ENCODE peak calls at places on chromosomes 5 and 9, in seven cellular contexts. M is AG10803, Q is ovary, C is T-helper 2 cell, Y is left colon, O is fibroblast of pulmonary artery, F is AG09309. L is an unnamed sample.

GRCh38 chr9:111661802-111662491 is 542 bp downstream of the GNG10 start:
- DNase-seq in M (peak), C (peak), O (peak), F (no peak), Q (peak), Y (peak), L (peak)

GRCh38 chr9:130176760-130177159 is 4.6 kb downstream of the NCS1 start:
- DNase-seq in Q (no peak), M (no peak), F (no peak), O (no peak), Y (no peak), C (no peak), L (no peak)

GRCh38 chr9:121950441-121950840 is 142.7 kb downstream of the TTLL11 start:
- DNase-seq in F (no peak), Q (no peak), M (no peak), Y (no peak), O (no peak), C (no peak), L (no peak)

GRCh38 chr9:97468658-97469448 is 32.6 kb upstream of the TMOD1 start:
- DNase-seq in O (peak), M (peak), F (no peak), Q (peak), C (no peak), Y (peak), L (peak)

GRCh38 chr9:83041771-83042170 is 21.2 kb downstream of the RASEF start:
- DNase-seq in M (no peak), O (no peak), C (no peak), F (no peak), Q (no peak), Y (no peak), L (no peak)

GRCh38 chr5:132770476-132771159 is 6.4 kb downstream of the SEPTIN8 start:
- DNase-seq in Y (no peak), O (peak), C (no peak), F (no peak), M (peak), Q (no peak), L (peak)

GRCh38 chr9:118578467-118578866 is 790.8 kb downstream of the BRINP1 start:
- DNase-seq in Y (no peak), C (no peak), F (no peak), M (peak), Q (no peak), O (peak), L (peak)

GRCh38 chr9:93599571-93600403 is 23.4 kb downstream of the PHF2 start:
- DNase-seq in Q (no peak), M (no peak), F (no peak), O (no peak), C (no peak), Y (no peak), L (no peak)

GRCh38 chr5:57346336-57346735 is 136.3 kb downstream of the ACTBL2 start:
- DNase-seq in Q (no peak), F (no peak), C (no peak), M (no peak), O (peak), Y (no peak), L (no peak)

GRCh38 chr9:105307731-105308130 is 63.3 kb downstream of the SLC44A1 start:
- DNase-seq in Y (no peak), M (no peak), F (no peak), C (no peak), O (no peak), Q (no peak), L (no peak)

GRCh38 chr9:9904021-9904420 is 708.8 kb downstream of the PTPRD start:
- DNase-seq in Q (no peak), F (no peak), M (no peak), C (no peak), O (no peak), Y (no peak), L (no peak)

GRCh38 chr5:157026789-157027424 is 32.0 kb downstream of the HAVCR1 start:
- DNase-seq in C (no peak), F (no peak), Q (no peak), O (no peak), Y (no peak), M (no peak), L (no peak)

GRCh38 chr5:97764700-97765099 is 581.7 kb upstream of the RIOK2 start:
- DNase-seq in M (peak), Y (no peak), O (peak), F (peak), Q (no peak), C (no peak), L (no peak)

GRCh38 chr5:163861670-163862069 is 356.3 kb downstream of the MAT2B start:
- DNase-seq in F (no peak), C (no peak), M (no peak), Q (no peak), Y (no peak), O (peak), L (peak)

GRCh38 chr9:134390537-134390936 is 64.3 kb downstream of the RXRA start:
- DNase-seq in O (no peak), C (peak), Y (no peak), Q (no peak), F (no peak), M (no peak), L (no peak)

GRCh38 chr5:96220610-96221390 is 212.2 kb downstream of the PCSK1 start:
- DNase-seq in C (no peak), O (peak), M (peak), F (peak), Y (no peak), Q (no peak), L (no peak)

GRCh38 chr5:157384971-157385709 is 74.9 kb upstream of the NIPAL4 start:
- DNase-seq in O (peak), C (no peak), Q (no peak), F (peak), Y (peak), M (peak), L (peak)

GRCh38 chr9:20625003-20625349 is 2.7 kb upstream of the MLLT3 start:
- DNase-seq in O (no peak), C (no peak), Y (no peak), M (no peak), Q (no peak), F (no peak), L (no peak)

GRCh38 chr9:2742214-2742613 is 24.9 kb downstream of the KCNV2 start:
- DNase-seq in M (no peak), Q (no peak), C (no peak), O (peak), Y (no peak), F (no peak), L (no peak)